ENCODE peak calls at places on chromosomes 13 and 19, in six cellular contexts. W, I, T, N, B and S are unnamed samples.

GRCh38 chr19:2511991-2512390 is 36.1 kb downstream of the GADD45B start:
- DNase-seq in T (no peak), W (no peak), B (no peak), I (no peak), N (no peak), S (no peak)

GRCh38 chr13:105177265-105177900 is 1358.1 kb downstream of the EFNB2 start:
- DNase-seq in W (no peak), T (no peak), N (no peak), I (no peak), B (no peak), S (no peak)

GRCh38 chr13:33349996-33350826 is 64.7 kb upstream of the STARD13 start:
- DNase-seq in W (peak), I (peak), B (peak), N (no peak), T (no peak), S (peak)

GRCh38 chr13:113411216-113412023 is 41.9 kb downstream of the ADPRHL1 start:
- DNase-seq in N (peak), I (peak), W (peak), B (peak), T (peak), S (no peak)

GRCh38 chr13:95660981-95661581 is 15.9 kb upstream of the DNAJC3 start:
- DNase-seq in T (peak), N (peak), I (peak), B (peak), W (peak), S (peak)

GRCh38 chr19:51712461-51713081 is 11.2 kb downstream of the HAS1 start:
- DNase-seq in B (peak), T (no peak), W (no peak), N (peak), I (peak), S (peak)

GRCh38 chr19:49362048-49362925 is at the start of gene TEAD2:
- DNase-seq in N (no peak), T (no peak), I (peak), W (peak), B (peak), S (peak)

GRCh38 chr13:68066879-68067513 is 836.9 kb upstream of the PCDH9 start:
- DNase-seq in I (no peak), W (no peak), B (peak), N (no peak), T (no peak), S (no peak)

GRCh38 chr19:42524250-42524649 is 4.0 kb downstream of the CEACAM1 start:
- DNase-seq in I (no peak), T (no peak), W (no peak), N (no peak), B (no peak), S (no peak)

GRCh38 chr19:15010497-15011255 is 31.0 kb upstream of the SLC1A6 start:
- DNase-seq in I (peak), W (no peak), N (no peak), T (no peak), B (no peak), S (peak)
- TF ChIP-seq EZH2 in I (no peak), W (peak), N (no peak), T (no peak), B (no peak), S (no peak)

GRCh38 chr13:24365191-24365590 is 55.8 kb downstream of the C1QTNF9 start:
- DNase-seq in W (no peak), T (no peak), N (no peak), I (no peak), B (no peak), S (no peak)
- H3K27ac ChIP-seq in W (no peak), T (no peak), N (no peak), I (no peak), B (no peak), S (no peak)

DNA sequence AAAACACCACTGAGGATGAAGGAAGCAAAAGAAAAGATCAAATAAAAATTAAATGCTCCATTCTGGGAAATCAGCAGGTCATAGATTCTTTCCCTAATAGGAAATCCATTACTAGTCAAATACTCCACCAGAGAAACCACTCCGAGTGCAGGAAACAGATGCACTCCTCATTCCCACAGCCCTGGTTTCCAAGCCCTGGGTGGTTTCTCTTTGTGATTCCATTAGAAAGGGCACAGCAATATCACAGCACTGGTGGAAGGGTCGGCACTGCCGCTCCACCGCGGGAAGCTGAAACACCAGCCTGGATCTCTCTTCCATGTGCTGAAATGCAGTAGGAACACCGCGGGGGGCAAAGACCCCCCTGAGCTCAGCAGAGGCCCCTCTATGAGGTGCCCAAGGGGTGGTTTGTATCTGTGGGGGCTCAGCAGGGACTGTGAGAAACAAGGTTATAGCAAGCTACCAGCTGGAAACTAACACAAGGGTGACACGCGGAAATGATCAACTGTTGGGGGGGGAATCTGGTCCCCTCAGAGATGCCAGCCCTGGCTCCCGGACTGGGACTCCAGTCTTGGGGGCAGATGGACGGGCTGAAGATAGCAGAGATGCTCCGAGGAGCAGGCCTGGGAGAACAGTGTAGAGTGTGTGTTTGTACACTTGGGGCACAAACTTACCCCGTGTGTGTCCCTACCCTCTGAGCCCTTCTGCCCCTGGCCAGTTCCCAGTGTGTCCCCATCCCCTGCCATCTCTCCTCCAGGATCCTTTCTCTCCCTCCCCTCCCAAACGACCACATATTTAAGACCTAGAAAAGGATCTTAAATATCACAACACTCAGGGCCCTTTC is 1.8 kb downstream of the ZFR2 start:
- DNase-seq in N (no peak), T (no peak), I (no peak), B (no peak), W (no peak), S (no peak)
- TF ChIP-seq EZH2 in N (no peak), T (no peak), I (no peak), B (no peak), W (no peak), S (no peak)

GRCh38 chr13:46173656-46174055 is 8.3 kb downstream of the LCP1 start:
- DNase-seq in I (no peak), N (no peak), B (no peak), W (no peak), T (no peak), S (no peak)

GRCh38 chr13:46178143-46178542 is 3.8 kb downstream of the LCP1 start:
- DNase-seq in T (no peak), I (no peak), B (no peak), W (no peak), N (no peak), S (no peak)

GRCh38 chr13:46178821-46179220 is 3.2 kb downstream of the LCP1 start:
- DNase-seq in N (no peak), T (no peak), I (no peak), B (no peak), W (no peak), S (no peak)

GRCh38 chr13:46179576-46180368 is 2.2 kb downstream of the LCP1 start:
- DNase-seq in I (no peak), W (no peak), T (no peak), N (no peak), B (no peak), S (no peak)

DNA sequence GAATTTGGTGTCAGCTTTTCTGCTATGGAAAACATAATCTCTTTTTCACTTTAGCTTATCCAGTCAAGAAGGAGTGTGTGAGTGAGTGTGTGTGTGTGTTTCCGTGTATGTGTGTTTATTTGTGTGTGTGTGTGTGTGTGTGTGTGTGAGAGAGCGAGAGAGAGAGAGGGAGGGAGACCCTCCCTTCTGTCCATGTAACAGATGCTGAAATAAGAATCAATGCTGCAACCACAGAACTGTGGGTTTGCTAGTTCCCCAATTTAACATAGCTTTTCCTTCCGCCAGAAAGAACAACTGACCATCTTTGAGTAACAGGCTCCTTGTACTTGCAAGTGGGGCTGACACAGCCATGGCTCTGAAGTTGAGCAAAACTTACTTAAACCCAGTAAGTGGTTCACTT is 5.2 kb downstream of the LCP1 start:
- DNase-seq in N (no peak), W (no peak), I (no peak), T (no peak), B (no peak), S (no peak)
- H3K27ac ChIP-seq in N (no peak), W (no peak), I (no peak), T (no peak), B (no peak), S (no peak)

DNA sequence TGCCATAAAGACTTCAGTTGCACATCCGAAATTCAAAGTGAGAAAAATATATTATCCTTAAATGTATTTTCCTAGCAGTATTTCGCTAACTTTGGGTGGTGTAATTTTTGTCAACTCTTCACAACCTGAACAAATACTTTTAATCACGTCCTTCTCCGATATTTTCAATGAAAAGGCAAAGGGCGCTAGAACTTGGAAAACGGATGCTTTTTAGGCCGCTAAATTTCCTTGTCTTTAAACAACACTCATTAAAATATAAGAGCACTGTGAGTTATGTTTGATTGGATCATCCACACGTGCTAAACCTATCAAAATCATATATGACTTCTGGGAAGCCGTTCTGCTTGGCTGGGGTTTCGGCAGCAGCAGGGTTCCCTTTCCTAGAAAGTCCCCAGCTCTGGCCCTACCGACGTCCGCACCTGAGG is 532 bp upstream of the MPHOSPH8 start:
- DNase-seq in T (no peak), B (no peak), N (no peak), I (no peak), W (no peak), S (no peak)
- TF ChIP-seq EZH2 in T (no peak), B (no peak), N (no peak), I (no peak), W (no peak), S (no peak)

GRCh38 chr13:49404621-49405020 is 39.2 kb downstream of the CAB39L start:
- DNase-seq in T (no peak), N (no peak), W (no peak), I (no peak), B (no peak), S (no peak)

GRCh38 chr13:49395416-49396277 is 48.2 kb downstream of the CAB39L start:
- DNase-seq in T (no peak), W (no peak), I (no peak), N (no peak), B (no peak), S (no peak)

GRCh38 chr13:49399801-49400472 is 43.9 kb downstream of the CAB39L start:
- DNase-seq in T (no peak), B (peak), W (no peak), I (no peak), N (peak), S (no peak)

GRCh38 chr13:49403966-49404365 is 39.9 kb downstream of the CAB39L start:
- DNase-seq in T (no peak), W (no peak), I (no peak), N (no peak), B (no peak), S (no peak)

GRCh38 chr13:49400755-49401659 is 42.9 kb downstream of the CAB39L start:
- DNase-seq in N (peak), T (no peak), I (peak), W (peak), B (peak), S (peak)
- H3K27ac ChIP-seq in N (peak), T (no peak), I (no peak), W (no peak), B (peak), S (no peak)

GRCh38 chr13:76921516-76921915 is 26.8 kb upstream of the ACOD1 start:
- DNase-seq in W (peak), B (no peak), T (no peak), N (no peak), I (no peak), S (no peak)
- TF ChIP-seq EZH2 in W (no peak), B (no peak), T (no peak), N (no peak), I (no peak), S (no peak)

DNA sequence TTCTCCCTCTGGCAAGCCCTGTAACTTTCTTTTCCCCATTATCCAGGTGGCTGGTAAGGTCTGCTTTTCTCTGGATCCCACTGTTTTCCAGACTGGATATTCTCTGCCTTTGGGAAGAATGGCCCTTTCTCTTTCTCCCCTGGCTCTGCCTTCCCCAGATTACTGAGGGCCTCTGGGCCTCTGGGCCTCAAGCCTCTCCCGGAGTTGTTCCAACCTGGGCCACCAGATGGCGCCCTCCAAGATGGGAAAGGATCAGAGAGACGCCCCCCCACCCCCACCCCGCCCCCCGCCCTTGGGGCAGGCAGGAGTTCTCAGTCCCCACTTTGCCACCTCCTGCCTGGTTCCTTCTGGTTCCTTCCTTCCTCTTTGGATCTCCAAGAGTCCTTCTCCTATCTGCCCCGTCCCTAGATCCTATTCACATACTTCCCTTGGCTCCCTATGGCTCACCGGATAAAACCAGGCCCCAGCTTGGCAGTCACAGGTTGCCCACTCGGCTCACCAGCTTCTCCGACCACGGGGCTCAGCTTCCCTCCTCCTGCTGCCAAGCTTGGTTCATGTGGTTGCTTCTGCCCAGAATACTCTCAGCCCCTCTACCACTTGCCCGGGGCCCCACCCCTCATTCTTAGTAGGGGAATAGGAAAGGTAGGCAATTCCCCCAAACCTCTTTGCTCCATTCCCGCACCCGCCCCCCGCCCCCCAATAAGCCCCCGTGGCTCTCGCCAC is 13.0 kb downstream of the EPS8L1 start:
- DNase-seq in N (peak), I (peak), T (no peak), B (peak), W (no peak), S (peak)
- H3K27ac ChIP-seq in N (peak), I (no peak), T (peak), B (no peak), W (no peak), S (no peak)